ENCODE peak calls at places on chromosome 15, in five cellular contexts. J is AG04449, N is EH, S is HAP-1, Y is cardiac fibroblast. A is an unnamed sample.

GRCh38 chr15:91942676-91943417 is 89.3 kb downstream of the SLCO3A1 start:
- DNase-seq in S (no peak), N (peak; percentile 82), Y (peak; percentile 94), J (peak; percentile 23), A (peak; percentile 45)

GRCh38 chr15:89632563-89633430 is 22.5 kb downstream of the KIF7 start:
- DNase-seq in J (no peak), Y (no peak), N (no peak), S (no peak), A (no peak)

GRCh38 chr15:44069489-44069888 is 125.6 kb downstream of the FRMD5 start:
- DNase-seq in Y (peak; percentile 11), S (no peak), N (no peak), J (no peak), A (no peak)

GRCh38 chr15:78216276-78217229 is 17.8 kb downstream of the ACSBG1 start:
- DNase-seq in J (no peak), S (no peak), Y (no peak), N (peak; percentile 39), A (no peak)

GRCh38 chr15:32659340-32659831 is 17.9 kb downstream of the SCG5 start:
- DNase-seq in N (peak; percentile 91), S (no peak), J (peak; percentile 69), Y (peak; percentile 85), A (no peak)

GRCh38 chr15:68365140-68365745 is 66.7 kb downstream of the ITGA11 start:
- DNase-seq in J (no peak), S (no peak), N (no peak), Y (peak; percentile 46), A (no peak)

GRCh38 chr15:99753066-99753465 is 19.8 kb upstream of the LYSMD4 start:
- DNase-seq in J (no peak), S (no peak), N (no peak), Y (no peak), A (no peak)

GRCh38 chr15:40379853-40380252 is 2.7 kb upstream of the KNSTRN start:
- DNase-seq in N (peak; percentile 98), Y (peak; percentile 99), S (no peak), J (peak; percentile 84), A (no peak)

GRCh38 chr15:61480863-61481262 is 251.8 kb upstream of the RORA start:
- DNase-seq in J (no peak), S (no peak), Y (no peak), N (no peak), A (no peak)

GRCh38 chr15:81480645-81481053 is 106.6 kb upstream of the TMC3 start:
- DNase-seq in Y (peak; percentile 77), N (peak; percentile 66), S (peak; percentile 64), J (no peak), A (peak; percentile 70)

GRCh38 chr15:60384052-60384451 is 13.7 kb downstream of the ANXA2 start:
- DNase-seq in N (peak; percentile 80), S (no peak), J (no peak), Y (peak; percentile 64), A (no peak)

GRCh38 chr15:58141894-58142293 is 3.7 kb downstream of the AQP9 start:
- DNase-seq in J (no peak), S (no peak), Y (no peak), N (no peak), A (no peak)

GRCh38 chr15:45642203-45642932 is 7.5 kb downstream of the SQOR start:
- DNase-seq in Y (peak; percentile 94), S (no peak), J (peak; percentile 76), N (peak; percentile 92), A (no peak)

GRCh38 chr15:44092221-44092620 is 102.8 kb downstream of the FRMD5 start:
- DNase-seq in Y (peak; percentile 85), S (no peak), J (no peak), N (peak; percentile 70), A (no peak)